ENCODE peak calls at places on chromosome 7, in four cellular contexts. Z is adrenal gland, Q is H9, D is A673. U is an unnamed sample. For H3K4me1, the result is how much of the 10 kb centered on the place peaks cover.

GRCh38 chr7:149686001-149686400 is 87.4 kb downstream of the ZNF467 start:
- DNase-seq in Z (peak), Q (no peak), D (no peak), U (no peak)

GRCh38 chr7:8893761-8894160 is 460.4 kb downstream of the NXPH1 start:
- DNase-seq in Z (no peak), Q (no peak), D (no peak), U (no peak)

GRCh38 chr7:136741941-136742340 is 126.5 kb upstream of the CHRM2 start:
- DNase-seq in Z (no peak), Q (no peak), D (no peak), U (peak)

GRCh38 chr7:83547526-83547925 is 101.4 kb downstream of the SEMA3E start:
- DNase-seq in Z (no peak), Q (no peak), D (peak), U (peak)

GRCh38 chr7:2802082-2802481 is 42.0 kb downstream of the GNA12 start:
- DNase-seq in Z (no peak), Q (no peak), D (no peak), U (no peak)

GRCh38 chr7:33761440-33762080 is 143.8 kb upstream of the BMPER start:
- DNase-seq in Z (no peak), Q (no peak), D (peak), U (no peak)

GRCh38 chr7:105219771-105220160 is 169.0 kb downstream of the SRPK2 start:
- DNase-seq in Z (no peak), Q (no peak), D (no peak), U (peak)

GRCh38 chr7:104928721-104929400 is 85.1 kb upstream of the KMT2E start:
- DNase-seq in Z (no peak), Q (no peak), D (no peak), U (no peak)

GRCh38 chr7:70006411-70006920 is 408.2 kb downstream of the AUTS2 start:
- DNase-seq in Z (no peak), Q (no peak), D (no peak), U (no peak)

GRCh38 chr7:106915873-106916272 is 50.8 kb downstream of the PIK3CG start:
- DNase-seq in Z (no peak), Q (no peak), D (no peak), U (no peak)

GRCh38 chr7:133975130-133975529 is 152.0 kb upstream of the LRGUK start:
- DNase-seq in Z (no peak), Q (no peak), D (no peak), U (no peak)

GRCh38 chr7:24409429-24410024 is 125.5 kb downstream of the NPY start:
- DNase-seq in Z (no peak), Q (no peak), D (no peak), U (no peak)

GRCh38 chr7:45872116-45873034 is 507 bp downstream of the CCDC201 start:
- DNase-seq in Z (no peak), Q (peak), D (peak), U (no peak)

GRCh38 chr7:41693150-41693997 is 9.5 kb downstream of the INHBA start:
- DNase-seq in Z (no peak), Q (no peak), D (peak), U (no peak)

GRCh38 chr7:72152171-72153131 is 259.7 kb downstream of the CALN1 start:
- DNase-seq in Z (no peak), Q (no peak), D (no peak), U (no peak)

GRCh38 chr7:26155531-26156375 is 3.8 kb downstream of the NFE2L3 start:
- DNase-seq in Z (no peak), Q (peak), D (no peak), U (peak)

GRCh38 chr7:157500171-157500960 is 163.6 kb downstream of the DNAJB6 start:
- DNase-seq in Z (no peak), Q (peak), D (no peak), U (no peak)

DNA sequence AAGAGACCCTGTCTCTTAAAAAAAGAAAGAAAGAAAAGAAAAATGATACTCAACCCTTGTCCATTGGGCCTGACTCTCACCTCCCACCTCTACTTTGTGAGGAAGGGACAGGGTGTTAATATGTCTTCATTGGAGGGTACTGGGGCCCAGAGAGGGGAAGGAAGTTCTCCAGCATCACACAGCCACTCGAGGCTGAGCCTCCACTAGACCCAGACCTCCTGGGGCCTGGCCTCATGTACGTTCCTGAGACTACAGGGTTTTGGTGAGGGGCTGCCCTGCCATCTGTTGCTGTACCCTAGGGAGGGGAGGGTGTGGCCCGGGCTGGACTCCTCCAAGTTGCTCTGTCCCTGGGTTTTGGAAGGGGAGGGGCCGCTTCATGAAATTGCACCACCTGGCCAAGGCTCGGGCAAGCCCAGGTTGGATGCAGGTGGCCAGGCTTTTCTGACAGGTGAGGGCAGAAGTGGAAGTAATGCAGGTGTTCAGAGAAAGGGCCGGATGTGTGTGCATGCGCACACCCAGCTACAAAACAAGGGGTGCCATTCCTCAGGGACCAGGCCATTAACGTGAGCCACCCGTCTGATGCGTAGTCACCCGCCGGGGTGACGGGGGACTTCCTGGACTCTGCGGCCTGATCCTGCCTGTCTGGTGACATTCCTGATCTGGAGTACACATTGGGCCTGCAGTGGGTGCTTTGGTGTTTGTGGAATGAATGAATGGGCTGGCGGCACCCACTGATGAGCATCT is 21.7 kb downstream of the GTF2IRD1 start:
- DNase-seq in Z (no peak), Q (no peak), D (no peak), U (no peak)
- H3K4me1 ChIP-seq in Z (under half), Q (under half), D (under half), U (half or more)

GRCh38 chr7:114388021-114388420 is 26.6 kb upstream of the FOXP2 start:
- DNase-seq in Z (no peak), Q (no peak), D (no peak), U (no peak)

DNA sequence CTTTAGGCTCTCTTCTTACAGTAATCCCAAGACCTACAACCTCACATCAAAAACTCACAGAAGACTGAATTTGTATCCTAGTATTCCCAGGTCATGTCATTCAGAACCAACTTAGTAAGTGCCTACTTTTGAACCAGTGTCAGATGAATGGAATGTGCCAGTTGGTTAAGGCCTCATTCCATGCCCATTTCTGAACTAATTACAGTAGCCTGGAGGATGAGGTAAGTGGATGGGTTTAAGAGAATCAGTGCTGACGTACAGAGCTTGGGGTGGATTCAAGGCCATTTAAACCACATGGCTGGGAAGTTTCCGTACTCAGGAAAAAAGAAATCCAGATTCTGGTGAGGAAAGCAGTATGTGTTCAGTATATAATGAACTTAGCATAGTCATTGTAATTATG is 21.9 kb upstream of the FOXP2 start:
- DNase-seq in Z (no peak), Q (no peak), D (no peak), U (peak)
- H3K4me1 ChIP-seq in Z (under half), Q (under half), D (under half), U (under half)

DNA sequence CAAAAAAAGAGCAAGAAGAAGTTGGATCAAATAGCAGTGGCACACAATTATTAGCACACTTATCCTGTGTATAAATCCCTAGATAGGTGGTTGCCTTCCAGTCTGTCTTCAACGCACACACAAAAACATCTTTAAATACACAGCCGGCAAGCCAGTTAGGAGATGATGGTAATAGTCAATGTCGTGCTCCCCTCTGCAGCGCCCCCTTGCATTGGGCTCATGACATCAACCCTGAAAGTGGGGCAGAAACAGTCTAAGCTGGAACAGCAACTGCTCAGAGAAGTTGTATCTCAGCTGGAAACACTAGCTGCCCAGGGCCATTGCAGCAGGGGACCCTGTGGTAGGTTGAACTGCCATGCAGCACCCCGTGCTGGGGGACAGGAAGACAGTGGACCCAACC is 179.5 kb upstream of the YAE1 start:
- DNase-seq in Z (no peak), Q (peak), D (no peak), U (no peak)
- H3K4me1 ChIP-seq in Z (under half), Q (under half), D (under half), U (under half)

GRCh38 chr7:35721288-35721687 is 26.4 kb upstream of the HERPUD2 start:
- DNase-seq in Z (no peak), Q (no peak), D (no peak), U (no peak)
- H3K4me1 ChIP-seq in Z (under half), Q (under half), D (under half), U (under half)

U was measured in mammary epithelial cell.